ENCODE peak calls at places on chromosomes 7 and 10, in ten cellular contexts. C is tibial nerve; E is kidney; V is psoas muscle; L is endodermal cell; U is CD4-positive, alpha-beta T cell; I is lung; A is HCT116; R is sigmoid colon; G is heart right ventricle. Z is an unnamed sample.

GRCh38 chr10:12720217-12720981 is 281.1 kb downstream of the CCDC3 start:
- DNase-seq in L (peak; percentile 64), I (peak; percentile 94), R (peak; percentile 84), C (peak; percentile 93), G (peak; percentile 54), E (peak; percentile 94), V (peak; percentile 91), A (peak; percentile 96), U (no peak), Z (peak; percentile 78)

GRCh38 chr10:60611291-60611747 is 167.0 kb upstream of the CDK1 start:
- DNase-seq in I (no peak), L (peak; percentile 64), C (no peak), R (no peak), U (no peak), A (peak; percentile 55), E (no peak), G (no peak), V (no peak), Z (peak; percentile 92)

GRCh38 chr7:140697447-140698143 is 1.1 kb downstream of the NDUFB2 start:
- DNase-seq in U (no peak), L (no peak), R (no peak), I (no peak), C (no peak), A (no peak), G (no peak), E (no peak), V (no peak), Z (peak; percentile 30)

GRCh38 chr10:2619927-2620326 is 447.4 kb upstream of the PFKP start:
- DNase-seq in V (no peak), G (no peak), L (no peak), R (no peak), C (no peak), U (no peak), E (no peak), I (no peak), A (no peak), Z (no peak)

GRCh38 chr7:47322731-47323130 is 259.2 kb downstream of the TNS3 start:
- DNase-seq in A (no peak), V (no peak), E (no peak), U (no peak), R (no peak), I (no peak), G (no peak), C (no peak), L (peak; percentile 35), Z (no peak)

GRCh38 chr10:125151170-125151823 is 9.1 kb downstream of the CTBP2 start:
- DNase-seq in G (no peak), R (no peak), E (peak; percentile 81), I (no peak), V (no peak), A (no peak), L (peak; percentile 66), C (no peak), U (no peak), Z (no peak)

GRCh38 chr7:20744913-20745587 is 41.6 kb downstream of the SP8 start:
- DNase-seq in L (no peak), A (peak; percentile 33), I (no peak), V (no peak), U (no peak), G (no peak), R (no peak), E (no peak), C (no peak), Z (no peak)

GRCh38 chr10:2508971-2509605 is 558.3 kb upstream of the PFKP start:
- DNase-seq in A (no peak), L (no peak), I (no peak), U (no peak), R (no peak), V (no peak), G (no peak), C (no peak), E (no peak), Z (peak; percentile 16)

GRCh38 chr10:48768451-48768766 is 83.7 kb downstream of the WDFY4 start:
- DNase-seq in E (no peak), L (no peak), C (no peak), R (no peak), G (no peak), V (no peak), I (no peak), A (no peak), U (no peak), Z (no peak)

GRCh38 chr10:89692416-89692815 is 9.0 kb upstream of the KIF20B start:
- DNase-seq in V (no peak), U (no peak), R (no peak), A (no peak), I (no peak), G (no peak), E (no peak), C (no peak), L (no peak), Z (no peak)

GRCh38 chr7:27140108-27140842 is 3.2 kb downstream of the HOXA5 start:
- DNase-seq in G (no peak), R (no peak), U (no peak), A (no peak), C (no peak), V (no peak), E (no peak), L (no peak), I (no peak), Z (no peak)

GRCh38 chr10:53134050-53134449 is 361.5 kb upstream of the MBL2 start:
- DNase-seq in L (no peak), E (no peak), G (no peak), U (no peak), V (no peak), C (no peak), A (no peak), R (no peak), I (no peak), Z (no peak)

GRCh38 chr10:103757531-103758293 is 97.7 kb downstream of the SH3PXD2A start:
- DNase-seq in G (peak; percentile 67), A (no peak), I (no peak), V (peak; percentile 75), C (peak; percentile 27), R (peak; percentile 80), U (no peak), E (peak; percentile 79), L (peak; percentile 78), Z (peak; percentile 92)

GRCh38 chr7:155851892-155852291 is 39.6 kb upstream of the SHH start:
- DNase-seq in V (no peak), E (no peak), L (peak; percentile 28), C (no peak), A (no peak), U (no peak), I (no peak), G (no peak), R (peak; percentile 30), Z (no peak)

GRCh38 chr7:10429516-10429915 is 544.2 kb upstream of the PHF14 start:
- DNase-seq in R (no peak), A (no peak), E (no peak), U (no peak), G (no peak), L (no peak), C (no peak), I (no peak), V (no peak), Z (no peak)

GRCh38 chr7:115297651-115298050 is 375.8 kb downstream of the MDFIC start:
- DNase-seq in R (no peak), I (peak; percentile 31), U (no peak), C (no peak), L (no peak), E (peak; percentile 47), A (peak; percentile 32), G (no peak), V (no peak), Z (peak; percentile 62)

GRCh38 chr7:27210441-27211083 is 10.7 kb upstream of the HOXA13 start:
- DNase-seq in C (peak; percentile 66), V (no peak), G (peak; percentile 44), L (peak; percentile 90), U (no peak), I (no peak), E (no peak), A (no peak), R (peak; percentile 82), Z (no peak)

GRCh38 chr7:158228131-158228530 is 359.5 kb downstream of the PTPRN2 start:
- DNase-seq in L (no peak), V (no peak), C (no peak), G (no peak), A (no peak), R (no peak), I (no peak), U (no peak), E (no peak), Z (no peak)
- TF ChIP-seq CTCF in L (peak; percentile 63), V (no peak), C (no peak), G (no peak), A (no peak), R (no peak), I (no peak), U (no peak), E (no peak), Z (no peak)

DNA sequence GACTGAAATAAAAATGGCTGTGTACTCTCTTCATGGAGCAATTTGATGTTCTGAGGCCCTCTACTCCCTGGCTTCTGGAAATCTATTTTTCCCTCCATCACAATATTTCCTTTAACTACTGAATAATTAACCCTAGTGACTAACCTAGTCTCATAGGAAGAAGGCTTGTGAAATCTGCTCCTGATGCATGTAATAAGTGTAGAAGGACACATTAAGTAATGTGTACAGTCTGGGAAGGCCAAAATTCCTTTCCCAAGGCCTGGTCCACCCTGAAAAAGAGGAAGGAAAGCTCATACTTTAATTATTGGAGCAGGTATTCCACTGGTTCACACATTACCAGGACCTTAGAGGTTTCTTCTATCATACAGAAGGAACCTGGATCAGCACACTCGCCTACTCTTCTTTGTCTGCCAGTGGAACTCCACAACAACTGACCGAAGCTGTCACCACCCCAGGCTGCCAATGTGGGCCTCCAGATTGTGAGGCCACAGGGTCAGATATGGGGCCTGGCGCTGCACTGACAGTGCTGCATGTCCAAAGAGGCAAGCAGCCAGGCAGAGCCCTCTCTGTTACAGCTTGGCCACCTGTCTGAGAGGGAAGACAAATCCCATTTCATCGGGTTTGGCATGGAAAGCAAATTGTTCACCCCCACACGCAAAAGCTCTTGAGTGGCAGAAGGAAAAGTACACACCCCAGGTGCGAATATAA is 54.4 kb upstream of the FAM133B start:
- DNase-seq in A (no peak), C (no peak), E (peak; percentile 46), U (no peak), V (peak; percentile 51), I (no peak), L (no peak), R (no peak), G (peak; percentile 60), Z (no peak)
- H3K27ac ChIP-seq in A (no peak overlapping the region), C (peak overlapping the region; percentile 32), E (no peak overlapping the region), U (no peak overlapping the region), V (no peak overlapping the region), I (peak overlapping the region; percentile 71), L (no peak overlapping the region), R (no peak overlapping the region), G (peak overlapping the region; percentile 41), Z (peak overlapping the region; percentile 61)

GRCh38 chr10:77431209-77431611 is 206.4 kb downstream of the KCNMA1 start:
- DNase-seq in L (peak; percentile 78), C (no peak), R (no peak), I (no peak), A (no peak), E (no peak), V (no peak), G (no peak), U (no peak), Z (no peak)
- TF ChIP-seq CTCF in L (peak; percentile 64), C (no peak), R (no peak), I (no peak), A (no peak), E (no peak), V (no peak), G (no peak), U (no peak), Z (no peak)

DNA sequence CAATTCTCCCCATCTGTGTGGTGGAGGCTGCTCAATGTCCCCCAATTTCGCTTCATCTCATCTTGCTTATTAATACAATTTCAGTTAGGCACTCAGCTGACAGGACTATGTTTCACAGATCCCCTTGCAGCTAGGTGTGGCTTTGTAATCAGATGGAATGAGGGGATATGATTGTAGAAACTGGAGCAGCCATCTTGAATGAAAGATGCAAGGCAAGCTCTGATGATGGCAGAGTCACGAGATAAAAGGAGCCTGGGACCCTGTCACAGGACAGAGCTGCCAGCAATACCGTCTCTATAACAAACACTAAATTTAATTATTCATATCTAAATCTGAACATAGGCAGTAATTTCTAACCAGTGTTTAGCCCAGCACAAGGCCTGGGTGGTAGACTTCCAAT is 991 bp upstream of the DLD start:
- DNase-seq in G (no peak), U (no peak), R (no peak), V (no peak), C (no peak), I (no peak), L (no peak), E (no peak), A (no peak), Z (no peak)
- H3K27ac ChIP-seq in G (peak overlapping the region; percentile 89), U (peak overlapping the region; percentile 85), R (peak overlapping the region; percentile 95), V (peak overlapping the region; percentile 96), C (peak overlapping the region; percentile 99), I (no peak overlapping the region), L (no peak overlapping the region), E (no peak overlapping the region), A (no peak overlapping the region), Z (no peak overlapping the region)